ENCODE peak calls at places on chromosomes 1 and 21, in nine cellular contexts. V is SK-N-SH, N is spleen, W is hepatocyte, B is thyroid gland, I is tibial nerve, H is tibial artery, P is H9, R is ovary. U is an unnamed sample.
A peak's percentile ranks its signal among the peaks of the same experiment; 100 is the strongest.

GRCh38 chr1:150957666-150958065 is 17.0 kb downstream of the CERS2 start:
- DNase-seq in V (no peak), N (peak; percentile 37), W (no peak), B (no peak), I (no peak), H (no peak), P (no peak), R (no peak), U (no peak)

GRCh38 chr21:39316062-39316461 is 2.6 kb upstream of the BRWD1 start:
- DNase-seq in V (no peak), N (no peak), W (no peak), B (no peak), I (no peak), H (no peak), P (no peak), R (no peak), U (no peak)

GRCh38 chr1:204443871-204444581 is 32.4 kb upstream of the PPP1R15B start:
- DNase-seq in V (no peak), N (peak; percentile 49), W (no peak), B (no peak), I (no peak), H (no peak), P (no peak), R (no peak), U (no peak)

GRCh38 chr1:186864296-186864695 is 35.5 kb downstream of the PLA2G4A start:
- DNase-seq in V (no peak), N (no peak), W (no peak), B (no peak), I (no peak), H (no peak), P (no peak), R (no peak), U (no peak)

GRCh38 chr1:210143465-210144062 is 89.0 kb upstream of the SERTAD4 start:
- DNase-seq in V (peak; percentile 51), N (no peak), W (peak; percentile 84), B (peak; percentile 81), I (peak; percentile 92), H (peak; percentile 80), P (peak; percentile 34), R (peak; percentile 73), U (peak; percentile 78)

GRCh38 chr1:28578696-28579218 is 13.3 kb upstream of the RAB42 start:
- DNase-seq in V (no peak), N (no peak), W (no peak), B (no peak), I (no peak), H (no peak), P (no peak), R (no peak), U (no peak)

GRCh38 chr1:20361805-20362381 is 71.2 kb downstream of the VWA5B1 start:
- DNase-seq in V (peak; percentile 79), N (peak; percentile 41), W (peak; percentile 71), B (peak; percentile 48), I (peak; percentile 36), H (no peak), P (peak; percentile 86), R (peak; percentile 73), U (peak; percentile 51)

GRCh38 chr21:29149771-29150425 is 19.5 kb downstream of the MAP3K7CL start:
- DNase-seq in V (no peak), N (no peak), W (no peak), B (no peak), I (no peak), H (no peak), P (no peak), R (no peak), U (no peak)

GRCh38 chr1:21655748-21656147 is 13.4 kb downstream of the RAP1GAP start:
- DNase-seq in V (peak; percentile 69), N (peak; percentile 38), W (no peak), B (peak; percentile 43), I (no peak), H (no peak), P (peak; percentile 85), R (no peak), U (no peak)

GRCh38 chr1:46580140-46580903 is 23.7 kb downstream of the MKNK1 start:
- DNase-seq in V (no peak), N (no peak), W (no peak), B (no peak), I (no peak), H (no peak), P (no peak), R (no peak), U (no peak)

GRCh38 chr1:169105434-169106094 is 926 bp upstream of the ATP1B1 start:
- DNase-seq in V (peak; percentile 87), N (peak; percentile 90), W (peak; percentile 94), B (peak; percentile 98), I (no peak), H (peak; percentile 50), P (peak; percentile 88), R (peak; percentile 80), U (peak; percentile 86)

GRCh38 chr1:171743014-171743870 is 1.4 kb upstream of the VAMP4 start:
- DNase-seq in V (no peak), N (no peak), W (peak; percentile 59), B (peak; percentile 21), I (peak; percentile 34), H (peak; percentile 31), P (no peak), R (no peak), U (no peak)

GRCh38 chr1:222004784-222005183 is 262.9 kb upstream of the DUSP10 start:
- DNase-seq in V (no peak), N (no peak), W (no peak), B (no peak), I (no peak), H (no peak), P (no peak), R (no peak), U (no peak)

GRCh38 chr1:100441651-100442050 is 89.3 kb downstream of the CDC14A start:
- DNase-seq in V (no peak), N (no peak), W (no peak), B (no peak), I (no peak), H (no peak), P (no peak), R (no peak), U (no peak)

GRCh38 chr1:226404904-226405222 is 3.0 kb downstream of the PARP1 start:
- DNase-seq in V (no peak), N (peak; percentile 64), W (no peak), B (no peak), I (no peak), H (no peak), P (peak; percentile 86), R (no peak), U (no peak)

GRCh38 chr1:186033744-186034345 is 299.7 kb downstream of the HMCN1 start:
- DNase-seq in V (no peak), N (no peak), W (no peak), B (no peak), I (no peak), H (no peak), P (no peak), R (no peak), U (no peak)

GRCh38 chr1:170030212-170030611 is 44.3 kb downstream of the KIFAP3 start:
- DNase-seq in V (no peak), N (no peak), W (no peak), B (no peak), I (no peak), H (no peak), P (no peak), R (no peak), U (no peak)

GRCh38 chr1:51768971-51769601 is 109.4 kb downstream of the NRDC start:
- DNase-seq in V (peak; percentile 58), N (no peak), W (peak; percentile 73), B (peak; percentile 22), I (no peak), H (no peak), P (no peak), R (no peak), U (no peak)
- H3K27me3 ChIP-seq in V (no peaks in the 10 kb centered on the region), N (no peaks in the 10 kb centered on the region), W (no peaks in the 10 kb centered on the region), B (no peaks in the 10 kb centered on the region), I (no peaks in the 10 kb centered on the region), H (no peaks in the 10 kb centered on the region), P (no peaks in the 10 kb centered on the region), R (no peaks in the 10 kb centered on the region), U (no peaks in the 10 kb centered on the region)

DNA sequence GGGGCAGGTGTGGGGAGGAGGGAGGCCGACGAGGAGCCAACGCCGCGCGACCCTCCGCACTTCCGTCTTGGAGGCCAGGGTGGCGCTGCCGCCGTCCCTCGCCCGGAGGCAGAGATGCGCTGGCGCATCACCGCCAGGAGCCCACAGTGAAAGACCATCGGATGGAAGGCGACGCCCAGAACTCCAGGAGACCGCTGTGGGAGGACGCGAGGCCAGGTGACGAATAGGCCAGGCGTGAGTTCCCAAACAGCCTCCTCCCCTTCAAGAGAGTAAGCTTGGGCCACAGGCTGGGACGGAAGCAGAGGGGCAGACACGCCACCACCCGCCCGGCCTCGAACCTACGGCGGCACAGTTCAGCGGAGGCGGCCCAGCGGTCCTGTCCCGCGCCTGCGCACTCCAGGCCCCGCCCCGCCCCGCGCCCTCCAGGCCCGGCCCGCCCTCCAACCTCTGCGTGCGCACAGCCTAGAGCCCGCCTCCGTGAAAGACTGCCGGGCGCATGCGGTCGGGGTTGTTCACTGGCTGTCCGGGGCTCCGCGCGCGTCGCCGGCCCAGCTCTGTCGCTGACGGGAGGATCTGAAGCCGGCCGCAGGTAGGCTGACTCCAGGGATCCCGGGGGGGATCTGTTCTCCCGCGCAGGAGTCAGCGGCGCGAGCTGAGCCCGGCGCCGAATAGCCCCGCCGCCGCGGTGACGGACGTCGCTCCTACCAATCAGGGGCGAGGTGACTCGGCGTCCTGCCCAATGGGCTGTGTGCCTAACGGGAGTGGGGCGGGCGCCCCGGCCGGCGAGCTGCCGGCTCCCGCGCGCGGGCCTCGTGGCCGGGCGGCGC is at the start of gene CTPS1:
- DNase-seq in V (peak; percentile 99), N (peak; percentile 98), W (peak; percentile 96), B (peak; percentile 97), I (peak; percentile 93), H (peak; percentile 92), P (peak; percentile 95), R (peak; percentile 99), U (peak; percentile 95)
- TF ChIP-seq CTCF in V (peak; percentile 44), N (peak; percentile 14), W (peak; percentile 38), B (no peak), I (no peak), H (peak; percentile 22), P (peak; percentile 64), R (no peak), U (no peak)

DNA sequence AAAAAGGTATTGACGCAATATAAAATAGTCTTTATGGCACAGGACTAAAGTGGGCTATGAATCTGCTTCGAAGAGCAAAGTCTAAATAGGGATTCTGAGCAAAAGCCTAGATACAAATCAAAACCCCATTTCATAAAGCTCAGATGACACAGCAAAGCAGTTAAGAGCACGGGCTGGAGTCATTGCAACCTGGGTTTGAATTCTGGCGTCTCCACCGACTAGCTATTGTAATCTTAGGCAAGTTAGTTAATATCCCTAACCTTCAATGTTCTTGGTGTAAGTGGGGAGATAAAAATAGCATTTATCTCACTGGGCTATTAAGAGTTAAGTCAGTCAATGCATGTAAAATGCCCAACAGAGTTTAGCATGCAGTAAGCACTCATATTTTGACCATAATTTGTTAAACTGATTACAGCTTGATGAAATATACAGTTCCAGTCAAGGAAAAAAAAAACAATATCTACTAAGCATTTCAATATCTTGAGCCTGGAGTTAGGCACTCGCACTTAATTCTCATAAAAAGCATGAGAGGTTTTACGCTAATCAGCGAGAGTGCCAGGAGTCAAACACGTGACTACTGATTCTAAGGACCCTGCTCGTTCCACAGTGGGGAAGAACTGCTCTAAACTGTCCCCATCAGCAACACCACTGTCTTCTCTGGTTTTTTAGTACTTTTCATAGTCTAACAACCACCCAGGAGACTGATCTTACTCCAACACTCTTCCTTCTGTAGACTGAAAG is 75.5 kb downstream of the JAK1 start:
- DNase-seq in V (no peak), N (no peak), W (no peak), B (no peak), I (no peak), H (no peak), P (no peak), R (no peak), U (no peak)
- H3K4me1 ChIP-seq in V (peaks cover 39% of the 10 kb centered on the region), N (peaks cover 93% of the 10 kb centered on the region), W (peaks cover 14% of the 10 kb centered on the region), B (peaks cover 4% of the 10 kb centered on the region), I (peaks cover 7% of the 10 kb centered on the region), H (no peaks in the 10 kb centered on the region), P (peaks cover 7% of the 10 kb centered on the region), R (peaks cover 22% of the 10 kb centered on the region), U (peaks cover 25% of the 10 kb centered on the region)

GRCh38 chr1:148307583-148308185 is 155.6 kb upstream of the NBPF11 start:
- DNase-seq in V (no peak), N (peak; percentile 78), W (no peak), B (no peak), I (peak; percentile 18), H (peak; percentile 42), P (no peak), R (no peak), U (no peak)
- H3K27me3 ChIP-seq in V (peaks cover 27% of the 10 kb centered on the region), N (no peaks in the 10 kb centered on the region), W (no peaks in the 10 kb centered on the region), B (peaks cover 24% of the 10 kb centered on the region), I (peaks cover 60% of the 10 kb centered on the region), H (peaks cover 53% of the 10 kb centered on the region), P (peaks cover 8% of the 10 kb centered on the region), R (no peaks in the 10 kb centered on the region), U (no peaks in the 10 kb centered on the region)